ENCODE peak calls at places on chromosomes 16 and 17, in seven cellular contexts. S, M, O, G, J, U and V are unnamed samples.

GRCh38 chr16:57022445-57022844 is 33.1 kb downstream of the NLRC5 start:
- DNase-seq in U (no peak), M (no peak), S (no peak), G (no peak), J (no peak), O (no peak), V (no peak)

GRCh38 chr17:79707441-79707850 is 23.3 kb upstream of the ENPP7 start:
- DNase-seq in G (no peak), J (no peak), O (no peak), S (no peak), M (no peak), U (no peak), V (no peak)

GRCh38 chr16:24151482-24151939 is 104.6 kb upstream of the CACNG3 start:
- DNase-seq in U (no peak), O (peak), G (no peak), M (no peak), J (no peak), S (peak), V (no peak)

GRCh38 chr17:73690581-73691135 is 46.4 kb upstream of the SDK2 start:
- DNase-seq in M (no peak), S (no peak), O (no peak), G (no peak), J (no peak), U (no peak), V (no peak)

GRCh38 chr16:71711789-71712188 is 12.7 kb downstream of the PHLPP2 start:
- DNase-seq in M (no peak), J (no peak), O (no peak), G (no peak), U (no peak), S (no peak), V (no peak)

GRCh38 chr17:83131268-83132011 is 52.0 kb downstream of the METRNL start:
- DNase-seq in G (no peak), M (no peak), J (no peak), S (no peak), O (no peak), U (no peak), V (no peak)

GRCh38 chr16:24396350-24397271 is 140.5 kb downstream of the CACNG3 start:
- DNase-seq in G (no peak), M (no peak), J (no peak), U (no peak), S (no peak), O (no peak), V (no peak)

GRCh38 chr17:67751101-67752074 is 33.7 kb downstream of the NOL11 start:
- DNase-seq in S (no peak), M (no peak), G (no peak), U (no peak), O (no peak), J (no peak), V (no peak)

GRCh38 chr16:46729326-46729995 is 18.7 kb downstream of the MYLK3 start:
- DNase-seq in O (no peak), U (no peak), M (no peak), G (no peak), J (no peak), S (no peak), V (no peak)

GRCh38 chr16:30041841-30042240 is 10.8 kb upstream of the TLCD3B start:
- DNase-seq in U (no peak), J (no peak), O (peak), M (no peak), S (peak), G (no peak), V (no peak)